ENCODE peak calls at places on chromosomes 6 and 20, in seven cellular contexts. One of them, this sample, is unnamed.

GRCh38 chr6:18055714-18056382 is 66.6 kb downstream of the NHLRC1 start:
- DNase-seq in GM20000: no peak
- DNase-seq in endothelial cell: no peak
- DNase-seq in Calu3: no peak
- DNase-seq in neural progenitor cell: no peak
- DNase-seq in type B pancreatic cell: no peak
- DNase-seq in GM12864: no peak
- DNase-seq in this sample: no peak

GRCh38 chr6:138107078-138107751 is at the start of gene PERP:
- DNase-seq in GM20000: peak; percentile 81
- DNase-seq in endothelial cell: peak; percentile 47
- DNase-seq in Calu3: peak; percentile 83
- DNase-seq in neural progenitor cell: peak; percentile 79
- DNase-seq in type B pancreatic cell: peak; percentile 75
- DNase-seq in GM12864: no peak
- DNase-seq in this sample: peak; percentile 80

GRCh38 chr6:134517145-134517658 is 199.3 kb upstream of the SGK1 start:
- DNase-seq in GM20000: no peak
- DNase-seq in endothelial cell: peak; percentile 15
- DNase-seq in Calu3: peak; percentile 30
- DNase-seq in neural progenitor cell: peak; percentile 50
- DNase-seq in type B pancreatic cell: no peak
- DNase-seq in GM12864: no peak
- DNase-seq in this sample: no peak

GRCh38 chr20:20499469-20499868 is 131.6 kb downstream of the INSM1 start:
- DNase-seq in GM20000: no peak
- DNase-seq in endothelial cell: no peak
- DNase-seq in Calu3: no peak
- DNase-seq in neural progenitor cell: peak; percentile 25
- DNase-seq in type B pancreatic cell: no peak
- DNase-seq in GM12864: no peak
- DNase-seq in this sample: no peak

GRCh38 chr6:84601366-84601765 is 163.0 kb downstream of the TBX18 start:
- DNase-seq in GM20000: no peak
- DNase-seq in endothelial cell: no peak
- DNase-seq in Calu3: no peak
- DNase-seq in neural progenitor cell: no peak
- DNase-seq in type B pancreatic cell: no peak
- DNase-seq in GM12864: no peak
- DNase-seq in this sample: no peak

GRCh38 chr6:81054011-81054410 is 698.5 kb downstream of the TENT5A start:
- DNase-seq in GM20000: no peak
- DNase-seq in endothelial cell: no peak
- DNase-seq in Calu3: no peak
- DNase-seq in neural progenitor cell: no peak
- DNase-seq in type B pancreatic cell: no peak
- DNase-seq in GM12864: no peak
- DNase-seq in this sample: no peak

GRCh38 chr20:10242166-10242565 is 23.5 kb downstream of the SNAP25 start:
- DNase-seq in GM20000: no peak
- DNase-seq in endothelial cell: no peak
- DNase-seq in Calu3: no peak
- DNase-seq in neural progenitor cell: no peak
- DNase-seq in type B pancreatic cell: no peak
- DNase-seq in GM12864: no peak
- DNase-seq in this sample: no peak

GRCh38 chr20:535958-536357 is 7.6 kb downstream of the CSNK2A1 start:
- DNase-seq in GM20000: no peak
- DNase-seq in endothelial cell: no peak
- DNase-seq in Calu3: peak; percentile 24
- DNase-seq in neural progenitor cell: no peak
- DNase-seq in type B pancreatic cell: no peak
- DNase-seq in GM12864: no peak
- DNase-seq in this sample: peak; percentile 31

GRCh38 chr6:88585081-88585692 is 378.2 kb downstream of the RNGTT start:
- DNase-seq in GM20000: no peak
- DNase-seq in endothelial cell: no peak
- DNase-seq in Calu3: no peak
- DNase-seq in neural progenitor cell: no peak
- DNase-seq in type B pancreatic cell: no peak
- DNase-seq in GM12864: no peak
- DNase-seq in this sample: no peak

GRCh38 chr20:33663161-33664084 is 1.3 kb downstream of the C20orf144 start:
- DNase-seq in GM20000: peak; percentile 94
- DNase-seq in endothelial cell: peak; percentile 66
- DNase-seq in Calu3: peak; percentile 92
- DNase-seq in neural progenitor cell: peak; percentile 94
- DNase-seq in type B pancreatic cell: peak; percentile 92
- DNase-seq in GM12864: no peak
- DNase-seq in this sample: peak; percentile 93

GRCh38 chr20:25282796-25283195 is 34.9 kb downstream of the PYGB start:
- DNase-seq in GM20000: no peak
- DNase-seq in endothelial cell: no peak
- DNase-seq in Calu3: no peak
- DNase-seq in neural progenitor cell: no peak
- DNase-seq in type B pancreatic cell: no peak
- DNase-seq in GM12864: no peak
- DNase-seq in this sample: no peak

GRCh38 chr6:168905451-168906090 is 348.1 kb downstream of the THBS2 start:
- DNase-seq in GM20000: no peak
- DNase-seq in endothelial cell: no peak
- DNase-seq in Calu3: no peak
- DNase-seq in neural progenitor cell: no peak
- DNase-seq in type B pancreatic cell: no peak
- DNase-seq in GM12864: no peak
- DNase-seq in this sample: no peak

GRCh38 chr20:49303211-49303610 is 25.4 kb upstream of the ZNFX1 start:
- DNase-seq in GM20000: no peak
- DNase-seq in endothelial cell: no peak
- DNase-seq in Calu3: no peak
- DNase-seq in neural progenitor cell: no peak
- DNase-seq in type B pancreatic cell: no peak
- DNase-seq in GM12864: no peak
- DNase-seq in this sample: no peak

GRCh38 chr6:71368284-71368683 is 79.7 kb downstream of the OGFRL1 start:
- DNase-seq in GM20000: no peak
- DNase-seq in endothelial cell: no peak
- DNase-seq in Calu3: no peak
- DNase-seq in neural progenitor cell: no peak
- DNase-seq in type B pancreatic cell: no peak
- DNase-seq in GM12864: no peak
- DNase-seq in this sample: no peak

GRCh38 chr6:42819803-42820508 is 38.1 kb downstream of the BICRAL start:
- DNase-seq in GM20000: no peak
- DNase-seq in endothelial cell: no peak
- DNase-seq in Calu3: no peak
- DNase-seq in neural progenitor cell: peak; percentile 15
- DNase-seq in type B pancreatic cell: no peak
- DNase-seq in GM12864: no peak
- DNase-seq in this sample: no peak

GRCh38 chr6:53112404-53112803 is 36.2 kb downstream of the GCM1 start:
- DNase-seq in GM20000: no peak
- DNase-seq in endothelial cell: no peak
- DNase-seq in Calu3: peak; percentile 73
- DNase-seq in neural progenitor cell: no peak
- DNase-seq in type B pancreatic cell: no peak
- DNase-seq in GM12864: no peak
- DNase-seq in this sample: no peak

GRCh38 chr6:134863763-134864510 is 86.0 kb downstream of the ALDH8A1 start:
- DNase-seq in GM20000: no peak
- DNase-seq in endothelial cell: no peak
- DNase-seq in Calu3: no peak
- DNase-seq in neural progenitor cell: no peak
- DNase-seq in type B pancreatic cell: no peak
- DNase-seq in GM12864: no peak
- DNase-seq in this sample: no peak

GRCh38 chr6:135230702-135231468 is 49.8 kb downstream of the MYB start:
- DNase-seq in GM20000: no peak
- DNase-seq in endothelial cell: no peak
- DNase-seq in Calu3: no peak
- DNase-seq in neural progenitor cell: no peak
- DNase-seq in type B pancreatic cell: no peak
- DNase-seq in GM12864: no peak
- DNase-seq in this sample: no peak

GRCh38 chr6:73079978-73080377 is 145.3 kb downstream of the KHDC1L start:
- DNase-seq in GM20000: no peak
- DNase-seq in endothelial cell: no peak
- DNase-seq in Calu3: no peak
- DNase-seq in neural progenitor cell: no peak
- DNase-seq in type B pancreatic cell: no peak
- DNase-seq in GM12864: no peak
- DNase-seq in this sample: peak; percentile 23

GRCh38 chr20:14406495-14406894 is 69.1 kb upstream of the FLRT3 start:
- DNase-seq in GM20000: no peak
- DNase-seq in endothelial cell: no peak
- DNase-seq in Calu3: no peak
- DNase-seq in neural progenitor cell: no peak
- DNase-seq in type B pancreatic cell: no peak
- DNase-seq in GM12864: no peak
- DNase-seq in this sample: no peak

GRCh38 chr20:38127011-38127621 is 38.0 kb downstream of the TGM2 start:
- DNase-seq in GM20000: no peak
- DNase-seq in endothelial cell: no peak
- DNase-seq in Calu3: peak; percentile 64
- DNase-seq in neural progenitor cell: no peak
- DNase-seq in type B pancreatic cell: no peak
- DNase-seq in GM12864: no peak
- DNase-seq in this sample: no peak
- TF ChIP-seq CTCF in GM20000: no peak
- TF ChIP-seq CTCF in endothelial cell: no peak
- TF ChIP-seq CTCF in Calu3: no peak
- TF ChIP-seq CTCF in neural progenitor cell: no peak
- TF ChIP-seq CTCF in type B pancreatic cell: no peak
- TF ChIP-seq CTCF in GM12864: no peak
- TF ChIP-seq CTCF in this sample: no peak

GRCh38 chr6:122770835-122771601 is 8.5 kb upstream of the FABP7 start:
- DNase-seq in GM20000: no peak
- DNase-seq in endothelial cell: no peak
- DNase-seq in Calu3: no peak
- DNase-seq in neural progenitor cell: peak; percentile 34
- DNase-seq in type B pancreatic cell: no peak
- DNase-seq in GM12864: no peak
- DNase-seq in this sample: no peak
- TF ChIP-seq CTCF in GM20000: no peak
- TF ChIP-seq CTCF in endothelial cell: no peak
- TF ChIP-seq CTCF in Calu3: no peak
- TF ChIP-seq CTCF in neural progenitor cell: peak; percentile 45
- TF ChIP-seq CTCF in type B pancreatic cell: no peak
- TF ChIP-seq CTCF in GM12864: no peak
- TF ChIP-seq CTCF in this sample: no peak

DNA sequence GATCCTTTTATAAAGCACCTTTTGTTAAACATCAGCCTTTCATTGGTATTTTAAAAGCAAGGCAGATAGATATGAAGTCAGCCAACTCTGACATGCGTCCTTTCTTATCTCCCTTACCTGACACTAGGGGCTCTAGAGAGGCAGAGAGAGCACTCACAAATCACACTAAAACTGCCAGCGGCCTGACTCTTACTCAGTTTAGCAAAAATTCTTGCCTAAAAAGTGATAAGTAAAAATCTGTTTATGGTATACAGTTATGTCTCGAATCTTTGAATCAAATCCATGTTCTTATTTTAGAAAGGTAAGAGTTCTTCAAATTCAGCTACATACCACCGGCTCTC is 10.4 kb upstream of the TDRD6 start:
- DNase-seq in GM20000: no peak
- DNase-seq in endothelial cell: no peak
- DNase-seq in Calu3: no peak
- DNase-seq in neural progenitor cell: peak; percentile 45
- DNase-seq in type B pancreatic cell: no peak
- DNase-seq in GM12864: no peak
- DNase-seq in this sample: no peak
- TF ChIP-seq CTCF in GM20000: no peak
- TF ChIP-seq CTCF in endothelial cell: no peak
- TF ChIP-seq CTCF in Calu3: no peak
- TF ChIP-seq CTCF in neural progenitor cell: peak; percentile 59
- TF ChIP-seq CTCF in type B pancreatic cell: peak; percentile 62
- TF ChIP-seq CTCF in GM12864: peak; percentile 65
- TF ChIP-seq CTCF in this sample: peak; percentile 3

DNA sequence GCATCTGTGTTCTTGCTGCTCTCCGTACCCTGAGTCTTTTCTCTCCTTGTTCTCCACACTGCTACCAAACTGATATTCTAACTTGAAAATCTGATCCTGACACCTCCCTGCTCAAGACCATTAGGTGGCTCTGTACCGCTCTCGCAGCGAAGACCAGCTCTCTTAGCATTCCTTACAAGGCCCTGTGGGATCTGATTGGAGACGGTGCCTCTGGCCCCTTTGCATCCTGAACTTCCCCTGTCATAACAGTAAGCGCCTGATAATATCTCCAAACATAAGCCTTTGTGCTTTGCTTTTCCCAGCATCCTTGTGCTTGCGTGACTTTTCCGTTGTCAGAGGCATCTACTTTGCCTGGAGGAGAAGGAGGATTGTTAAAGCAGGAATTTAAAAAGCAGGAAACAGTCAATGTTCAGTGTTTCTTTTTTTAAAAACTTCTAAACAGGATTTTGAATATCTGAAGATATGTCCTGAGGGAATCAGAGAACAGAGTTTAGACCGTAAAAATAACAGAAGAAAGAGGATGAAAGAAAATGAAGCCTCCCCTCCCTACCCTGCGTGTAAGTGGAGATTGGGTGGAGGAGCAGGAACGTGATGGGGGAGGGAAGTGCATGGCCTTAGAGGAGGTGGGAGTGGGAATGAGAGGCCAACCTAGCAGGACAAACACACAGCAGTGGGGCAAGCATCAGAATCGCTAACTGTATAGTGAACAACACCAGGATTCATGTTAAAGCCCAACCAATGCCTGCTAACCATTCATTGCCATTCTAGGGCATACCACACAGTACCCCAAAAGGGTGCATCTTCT is 89.2 kb upstream of the STMND1 start:
- DNase-seq in GM20000: no peak
- DNase-seq in endothelial cell: peak; percentile 26
- DNase-seq in Calu3: no peak
- DNase-seq in neural progenitor cell: peak; percentile 54
- DNase-seq in type B pancreatic cell: no peak
- DNase-seq in GM12864: no peak
- DNase-seq in this sample: no peak
- TF ChIP-seq CTCF in GM20000: no peak
- TF ChIP-seq CTCF in endothelial cell: no peak
- TF ChIP-seq CTCF in Calu3: no peak
- TF ChIP-seq CTCF in neural progenitor cell: peak; percentile 33
- TF ChIP-seq CTCF in type B pancreatic cell: no peak
- TF ChIP-seq CTCF in GM12864: no peak
- TF ChIP-seq CTCF in this sample: no peak

This sample was measured in GM13976.